ENCODE peak calls at places on chromosomes 11 and 22, in five cellular contexts. C is fibroblast of the conjunctiva, S is endothelial cell of umbilical vein, X is germinal center, V is brain microvascular endothelial cell. F is an unnamed sample.

GRCh38 chr11:72635309-72635915 is 38.8 kb downstream of the PDE2A start:
- DNase-seq in C (no peak), S (no peak), X (no peak), V (no peak), F (no peak)

GRCh38 chr22:42111798-42112197 is 18.8 kb downstream of the CYP2D6 start:
- DNase-seq in C (no peak), S (no peak), X (no peak), V (no peak), F (no peak)

GRCh38 chr11:3626250-3626960 is 15.4 kb downstream of the ART5 start:
- DNase-seq in C (no peak), S (no peak), X (no peak), V (no peak), F (no peak)

GRCh38 chr11:64249563-64250405 is 1.5 kb upstream of the PLCB3 start:
- DNase-seq in C (no peak), S (no peak), X (no peak), V (no peak), F (no peak)

GRCh38 chr11:25094085-25094802 is 597.4 kb downstream of the LUZP2 start:
- DNase-seq in C (no peak), S (no peak), X (no peak), V (no peak), F (no peak)

GRCh38 chr11:69402251-69402892 is 79.1 kb upstream of the LINC01488 start:
- DNase-seq in C (no peak), S (no peak), X (no peak), V (no peak), F (no peak)

GRCh38 chr11:79366218-79366617 is 74.6 kb downstream of the TENM4 start:
- DNase-seq in C (no peak), S (no peak), X (no peak), V (no peak), F (no peak)

GRCh38 chr11:31812392-31813241 is 1.5 kb upstream of the PAX6 start:
- DNase-seq in C (no peak), S (peak; percentile 22), X (no peak), V (no peak), F (no peak)

GRCh38 chr11:43074810-43075209 is 237.0 kb upstream of the API5 start:
- DNase-seq in C (no peak), S (no peak), X (no peak), V (no peak), F (no peak)

GRCh38 chr11:64536396-64536935 is 54.6 kb upstream of the SLC22A12 start:
- DNase-seq in C (no peak), S (no peak), X (no peak), V (no peak), F (no peak)

GRCh38 chr11:121533556-121534050 is 80.8 kb upstream of the SORL1-AS1 start:
- DNase-seq in C (no peak), S (no peak), X (no peak), V (no peak), F (no peak)

GRCh38 chr11:27392715-27393114 is 29.7 kb upstream of the CCDC34 start:
- DNase-seq in C (no peak), S (peak; percentile 81), X (no peak), V (peak; percentile 80), F (peak; percentile 60)

GRCh38 chr11:5808500-5809121 is at the start of gene OR52N2:
- DNase-seq in C (peak; percentile 47), S (peak; percentile 72), X (peak; percentile 24), V (peak; percentile 56), F (peak; percentile 43)

GRCh38 chr11:45435706-45436105 is 149.6 kb upstream of the SYT13 start:
- DNase-seq in C (no peak), S (no peak), X (no peak), V (no peak), F (no peak)

GRCh38 chr22:19085233-19086043 is 36.8 kb downstream of the DGCR2 start:
- DNase-seq in C (peak; percentile 20), S (peak; percentile 64), X (peak; percentile 30), V (peak; percentile 25), F (no peak)

GRCh38 chr22:49363526-49364230 is 464.0 kb downstream of the BRD1 start:
- DNase-seq in C (no peak), S (no peak), X (no peak), V (no peak), F (no peak)

GRCh38 chr11:128584253-128584652 is 3.1 kb downstream of the ETS1 start:
- DNase-seq in C (no peak), S (no peak), X (no peak), V (no peak), F (no peak)

GRCh38 chr11:66981976-66982578 is 7.0 kb downstream of the C11orf86 start:
- DNase-seq in C (peak; percentile 69), S (peak; percentile 93), X (no peak), V (peak; percentile 92), F (peak; percentile 65)

GRCh38 chr22:48331691-48332220 is 1495.9 kb downstream of the BRD1 start:
- DNase-seq in C (no peak), S (no peak), X (no peak), V (no peak), F (no peak)

GRCh38 chr11:12330491-12331231 is 46.7 kb upstream of the PARVA start:
- DNase-seq in C (no peak), S (no peak), X (no peak), V (peak; percentile 3), F (no peak)

GRCh38 chr11:30329150-30329940 is 6.4 kb downstream of the ARL14EP start:
- DNase-seq in C (no peak), S (no peak), X (no peak), V (no peak), F (no peak)

GRCh38 chr11:67277231-67277961 is 11.1 kb downstream of the GRK2 start:
- DNase-seq in C (peak; percentile 65), S (peak; percentile 88), X (peak; percentile 89), V (no peak), F (no peak)

GRCh38 chr11:126186031-126186698 is 25.3 kb downstream of the RPUSD4 start:
- DNase-seq in C (no peak), S (no peak), X (no peak), V (no peak), F (no peak)

GRCh38 chr11:78139422-78140391 is at the start of gene ALG8:
- DNase-seq in C (peak; percentile 91), S (peak; percentile 99), X (peak; percentile 99), V (peak; percentile 97), F (peak; percentile 91)

GRCh38 chr11:76794371-76795284 is 11.5 kb downstream of the TSKU start:
- DNase-seq in C (no peak), S (no peak), X (no peak), V (no peak), F (no peak)

GRCh38 chr11:17423533-17424310 is 35.3 kb upstream of the KCNJ11 start:
- DNase-seq in C (no peak), S (no peak), X (no peak), V (no peak), F (no peak)

GRCh38 chr11:68308068-68308467 is 4.3 kb upstream of the LRP5 start:
- DNase-seq in C (no peak), S (no peak), X (no peak), V (no peak), F (no peak)

GRCh38 chr11:110447897-110448522 is 18.3 kb downstream of the FDX1 start:
- DNase-seq in C (no peak), S (peak; percentile 28), X (no peak), V (no peak), F (no peak)

GRCh38 chr11:82864268-82864667 is 36.0 kb downstream of the PRCP start:
- DNase-seq in C (peak; percentile 56), S (peak; percentile 71), X (peak; percentile 16), V (peak; percentile 45), F (no peak)

GRCh38 chr11:113249786-113250185 is 64.6 kb upstream of the TTC12 start:
- DNase-seq in C (no peak), S (no peak), X (no peak), V (no peak), F (no peak)

GRCh38 chr11:64971421-64972233 is at the start of gene MAJIN:
- DNase-seq in C (peak; percentile 55), S (peak; percentile 90), X (peak; percentile 96), V (peak; percentile 55), F (peak; percentile 30)

GRCh38 chr11:71066311-71066710 is 186.1 kb downstream of the SHANK2 start:
- DNase-seq in C (no peak), S (no peak), X (peak; percentile 11), V (no peak), F (no peak)

GRCh38 chr11:62472063-62472884 is 53.4 kb downstream of the SCGB1A1 start:
- DNase-seq in C (peak; percentile 24), S (no peak), X (no peak), V (no peak), F (no peak)

GRCh38 chr22:37267128-37267587 is 15.2 kb upstream of the CYTH4 start:
- DNase-seq in C (no peak), S (peak; percentile 52), X (peak; percentile 68), V (no peak), F (no peak)

F was measured in AG04450.